ENCODE peak calls at places on chromosomes 5 and 9, in four cellular contexts. J, Q, P and L are unnamed samples.

GRCh38 chr5:68246802-68247201 is 31.2 kb downstream of the PIK3R1 start:
- DNase-seq in P (no peak), J (no peak), Q (no peak), L (no peak)

GRCh38 chr9:88808019-88808656 is 183.1 kb upstream of the S1PR3 start:
- DNase-seq in J (no peak), Q (no peak), P (no peak), L (no peak)

GRCh38 chr5:73446631-73447233 is 1.8 kb downstream of the FOXD1 start:
- DNase-seq in P (no peak), J (no peak), Q (no peak), L (no peak)

GRCh38 chr5:13143630-13144029 is 800.9 kb downstream of the DNAH5 start:
- DNase-seq in J (no peak), Q (no peak), P (no peak), L (no peak)

GRCh38 chr5:93141969-93142368 is 439.1 kb downstream of the NR2F1-AS1 start:
- DNase-seq in P (no peak), Q (no peak), J (no peak), L (no peak)

GRCh38 chr5:106876665-106877194 is 794.0 kb downstream of the EFNA5 start:
- DNase-seq in Q (no peak), J (no peak), P (no peak), L (no peak)

GRCh38 chr5:14581891-14582796 is 552 bp downstream of the OTULINL start:
- DNase-seq in P (no peak), Q (peak), J (no peak), L (peak)

GRCh38 chr9:90259302-90260246 is 383.1 kb downstream of the DIRAS2 start:
- DNase-seq in P (no peak), J (no peak), Q (no peak), L (no peak)

GRCh38 chr9:131454028-131454427 is 48.7 kb upstream of the POMT1 start:
- DNase-seq in P (no peak), Q (no peak), J (no peak), L (no peak)

GRCh38 chr5:84437673-84438315 is 53.1 kb upstream of the EDIL3 start:
- DNase-seq in J (no peak), P (no peak), Q (no peak), L (no peak)

GRCh38 chr5:1882337-1883119 is at the start of gene IRX4:
- DNase-seq in P (no peak), Q (no peak), J (no peak), L (no peak)

GRCh38 chr9:100221538-100221937 is 122.5 kb downstream of the INVS start:
- DNase-seq in J (no peak), Q (no peak), P (no peak), L (no peak)

GRCh38 chr9:91303741-91304140 is 58.0 kb downstream of the AUH start:
- DNase-seq in P (no peak), Q (no peak), J (no peak), L (no peak)

GRCh38 chr9:109379513-109379912 is 58.7 kb upstream of the EPB41L4B start:
- DNase-seq in P (no peak), J (no peak), Q (no peak), L (no peak)

GRCh38 chr5:5340206-5340729 is 82.2 kb upstream of the ICE1 start:
- DNase-seq in Q (no peak), J (peak), P (no peak), L (peak)

GRCh38 chr5:111829701-111830100 is 72.7 kb upstream of the NREP start:
- DNase-seq in Q (no peak), P (no peak), J (no peak), L (peak)

GRCh38 chr9:136671646-136672430 is 9.1 kb downstream of the EGFL7 start:
- DNase-seq in Q (peak), J (no peak), P (peak), L (no peak)